ENCODE peak calls at places on chromosome 4, in four cellular contexts. Y is OCI-LY7, R is DND-41, U is fibroblast of pulmonary artery. C is an unnamed sample.

GRCh38 chr4:146507607-146508006 is 14.1 kb downstream of the SLC10A7 start:
- DNase-seq in Y (no peak), R (no peak), U (no peak), C (no peak)

GRCh38 chr4:152679414-152680281 is at the start of gene TMEM154:
- DNase-seq in Y (peak), R (peak), U (peak), C (peak)

GRCh38 chr4:186699298-186699697 is 24.4 kb downstream of the FAT1 start:
- DNase-seq in Y (no peak), R (no peak), U (peak), C (no peak)

GRCh38 chr4:16196482-16197393 is 29.5 kb downstream of the TAPT1 start:
- DNase-seq in Y (no peak), R (no peak), U (peak), C (peak)

GRCh38 chr4:91373546-91373945 is 930.2 kb upstream of the GRID2 start:
- DNase-seq in Y (no peak), R (no peak), U (no peak), C (no peak)

GRCh38 chr4:71860643-71861042 is 76.8 kb upstream of the GC start:
- DNase-seq in Y (peak), R (peak), U (no peak), C (no peak)

GRCh38 chr4:155478336-155478825 is 101.6 kb upstream of the MAP9 start:
- DNase-seq in Y (no peak), R (no peak), U (peak), C (peak)

GRCh38 chr4:108270466-108271450 is 102.0 kb upstream of the LEF1 start:
- DNase-seq in Y (no peak), R (peak), U (peak), C (peak)

GRCh38 chr4:15702941-15703403 is at the start of gene BST1:
- DNase-seq in Y (no peak), R (peak), U (peak), C (peak)

GRCh38 chr4:34615315-34615714 is 1629.0 kb downstream of the ARAP2 start:
- DNase-seq in Y (no peak), R (no peak), U (no peak), C (no peak)

GRCh38 chr4:79682801-79683217 is 274.8 kb upstream of the GK2 start:
- DNase-seq in Y (no peak), R (no peak), U (no peak), C (no peak)

GRCh38 chr4:147195386-147195785 is 249.7 kb upstream of the TTC29 start:
- DNase-seq in Y (no peak), R (no peak), U (no peak), C (peak)

GRCh38 chr4:152234571-152234970 is 301.3 kb downstream of the FBXW7 start:
- DNase-seq in Y (no peak), R (no peak), U (no peak), C (no peak)

GRCh38 chr4:130335417-130336194 is 1239.7 kb downstream of the C4orf33 start:
- DNase-seq in Y (no peak), R (no peak), U (no peak), C (no peak)

GRCh38 chr4:41257257-41257900 is 651 bp downstream of the UCHL1 start:
- DNase-seq in Y (peak), R (no peak), U (peak), C (peak)

GRCh38 chr4:150782311-150782710 is 200.4 kb downstream of the MAB21L2 start:
- DNase-seq in Y (no peak), R (no peak), U (peak), C (peak)

GRCh38 chr4:138669479-138670165 is 346.0 kb upstream of the NOCT start:
- DNase-seq in Y (no peak), R (no peak), U (peak), C (peak)

GRCh38 chr4:105280338-105280809 is 133.7 kb downstream of the TET2 start:
- DNase-seq in Y (no peak), R (no peak), U (peak), C (peak)

GRCh38 chr4:67522851-67523671 is 22.2 kb downstream of the CENPC start:
- DNase-seq in Y (no peak), R (no peak), U (peak), C (peak)

GRCh38 chr4:48290146-48290772 is 20.6 kb upstream of the TEC start:
- DNase-seq in Y (peak), R (no peak), U (peak), C (peak)

GRCh38 chr4:53693408-53693807 is 102.1 kb upstream of the LNX1 start:
- DNase-seq in Y (no peak), R (no peak), U (no peak), C (no peak)

GRCh38 chr4:41881931-41882621 is 53.2 kb upstream of the TMEM33 start:
- DNase-seq in Y (no peak), R (no peak), U (peak), C (no peak)

GRCh38 chr4:80082693-80083092 is 9.7 kb upstream of the ANTXR2 start:
- DNase-seq in Y (no peak), R (no peak), U (no peak), C (no peak)

GRCh38 chr4:101856149-101856548 is 65.6 kb downstream of the BANK1 start:
- DNase-seq in Y (no peak), R (no peak), U (no peak), C (no peak)

GRCh38 chr4:101678180-101678579 is 112.3 kb upstream of the BANK1 start:
- DNase-seq in Y (no peak), R (no peak), U (no peak), C (peak)

GRCh38 chr4:18391370-18391728 is 369.8 kb upstream of the LCORL start:
- DNase-seq in Y (no peak), R (no peak), U (no peak), C (no peak)

GRCh38 chr4:54067163-54067562 is 2.8 kb upstream of the CHIC2 start:
- DNase-seq in Y (no peak), R (no peak), U (peak), C (peak)

GRCh38 chr4:1154523-1155182 is 17.7 kb downstream of the SPON2 start:
- DNase-seq in Y (peak), R (no peak), U (no peak), C (peak)
- H3K4me3 ChIP-seq in Y (peak), R (no peak), U (no peak), C (no peak)

DNA sequence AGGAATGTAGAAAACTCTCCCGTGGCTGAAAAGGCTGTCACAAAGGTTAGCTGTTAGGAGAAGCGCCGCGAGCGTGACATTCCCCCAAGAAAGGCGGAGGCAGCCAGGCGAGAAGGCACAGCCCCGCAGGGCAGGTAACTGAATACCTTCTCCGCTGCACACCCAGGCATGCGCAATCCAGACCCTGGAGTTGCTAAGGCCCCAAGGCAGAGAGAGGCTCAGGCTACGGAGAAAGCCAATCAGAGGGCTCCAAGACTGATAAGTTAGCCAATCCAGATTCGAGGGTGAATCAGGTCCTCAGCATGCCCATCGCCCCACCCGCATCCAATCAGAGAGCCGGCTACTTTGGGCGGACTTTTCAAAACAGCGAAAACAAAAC is 485 bp upstream of the CCNG2 start:
- DNase-seq in Y (peak), R (peak), U (peak), C (peak)
- H3K4me3 ChIP-seq in Y (peak), R (peak), U (peak), C (peak)

GRCh38 chr4:75398501-75398900 is 115.7 kb downstream of the RCHY1 start:
- DNase-seq in Y (no peak), R (no peak), U (no peak), C (no peak)
- H3K4me3 ChIP-seq in Y (no peak), R (no peak), U (no peak), C (no peak)

GRCh38 chr4:182495111-182495510 is 251.9 kb downstream of the TENM3 start:
- DNase-seq in Y (no peak), R (no peak), U (no peak), C (no peak)
- H3K4me3 ChIP-seq in Y (no peak), R (no peak), U (no peak), C (no peak)